ENCODE peak calls at places on chromosomes 2 and 18, in four cellular contexts. D, U, F and E are unnamed samples.

GRCh38 chr2:201668402-201668801 is 25.1 kb upstream of the TMEM237 start:
- DNase-seq in F (no peak), U (no peak), D (no peak), E (no peak)

GRCh38 chr2:128374711-128375413 is 56.2 kb upstream of the HS6ST1 start:
- DNase-seq in U (no peak), D (no peak), F (peak), E (no peak)

GRCh38 chr2:99504844-99505584 is 15.2 kb upstream of the REV1 start:
- DNase-seq in U (no peak), D (no peak), F (no peak), E (no peak)

GRCh38 chr2:219500135-219500534 is 1.4 kb downstream of the GMPPA start:
- DNase-seq in D (no peak), U (no peak), F (no peak), E (no peak)

GRCh38 chr2:18788590-18788989 is 199.2 kb upstream of the NT5C1B start:
- DNase-seq in U (peak), F (no peak), D (no peak), E (peak)

GRCh38 chr2:31383471-31384153 is 30.9 kb downstream of the XDH start:
- DNase-seq in D (no peak), F (no peak), U (no peak), E (no peak)

GRCh38 chr2:196183528-196184231 is 12.3 kb upstream of the STK17B start:
- DNase-seq in U (no peak), D (no peak), F (no peak), E (no peak)

GRCh38 chr2:223537669-223538601 is 64.2 kb downstream of the SCG2 start:
- DNase-seq in F (no peak), D (no peak), U (peak), E (no peak)

GRCh38 chr2:88606371-88607030 is 20.8 kb downstream of the EIF2AK3 start:
- DNase-seq in U (no peak), F (no peak), D (no peak), E (no peak)

GRCh38 chr2:221529177-221529942 is 42.7 kb downstream of the EPHA4 start:
- DNase-seq in F (no peak), U (no peak), D (no peak), E (no peak)

GRCh38 chr2:55419236-55419513 is 481 bp downstream of the CCDC88A start:
- DNase-seq in F (peak), D (no peak), U (peak), E (no peak)

GRCh38 chr2:219282375-219282774 is 3.2 kb downstream of the DNAJB2 start:
- DNase-seq in D (no peak), F (no peak), U (no peak), E (no peak)

GRCh38 chr2:54065411-54065810 is 50.0 kb upstream of the ACYP2 start:
- DNase-seq in F (no peak), U (no peak), D (no peak), E (peak)

GRCh38 chr2:146481629-146482028 is 1363.2 kb upstream of the ACVR2A start:
- DNase-seq in D (no peak), F (no peak), U (peak), E (peak)

GRCh38 chr18:74994502-74995403 is 214.2 kb downstream of the PTGR3 start:
- DNase-seq in U (peak), F (no peak), D (no peak), E (no peak)

GRCh38 chr2:178280261-178280852 is 86.0 kb downstream of the OSBPL6 start:
- DNase-seq in D (peak), U (peak), F (peak), E (no peak)

GRCh38 chr2:202221873-202222272 is 16.5 kb downstream of the SUMO1 start:
- DNase-seq in U (peak), F (no peak), D (no peak), E (no peak)

GRCh38 chr2:128466377-128467175 is 147.9 kb upstream of the HS6ST1 start:
- DNase-seq in D (no peak), U (no peak), F (peak), E (no peak)

GRCh38 chr2:43269074-43269572 is 42.7 kb upstream of the ZFP36L2 start:
- DNase-seq in F (no peak), U (peak), D (peak), E (peak)

GRCh38 chr2:232592687-232593407 is 40.6 kb upstream of the EFHD1 start:
- DNase-seq in F (peak), D (peak), U (peak), E (peak)

GRCh38 chr2:85823951-85824350 is 64.8 kb downstream of the ST3GAL5 start:
- DNase-seq in D (no peak), F (no peak), U (no peak), E (no peak)

GRCh38 chr2:108547606-108548005 is 13.3 kb downstream of the LIMS1 start:
- DNase-seq in D (no peak), F (no peak), U (no peak), E (no peak)

GRCh38 chr2:159285929-159286708 is at the start of gene WDSUB1:
- DNase-seq in F (peak), D (peak), U (peak), E (peak)

GRCh38 chr18:44589709-44590108 is 91.0 kb upstream of the SETBP1 start:
- DNase-seq in F (peak), U (peak), D (no peak), E (no peak)

GRCh38 chr18:7174359-7175107 is 56.4 kb upstream of the LRRC30 start:
- DNase-seq in D (no peak), U (peak), F (no peak), E (no peak)

GRCh38 chr2:149002378-149002890 is 36.1 kb upstream of the LYPD6B start:
- DNase-seq in F (no peak), U (no peak), D (peak), E (no peak)
- H3K4me3 ChIP-seq in F (no peak), U (no peak), D (no peak), E (no peak)

GRCh38 chr2:95296036-95296435 is 1.1 kb upstream of the KCNIP3 start:
- DNase-seq in D (no peak), U (no peak), F (peak), E (no peak)
- H3K4me3 ChIP-seq in D (no peak), U (no peak), F (no peak), E (no peak)

GRCh38 chr2:144523606-144524131 is 3.8 kb upstream of the ZEB2 start:
- DNase-seq in D (no peak), U (peak), F (no peak), E (no peak)
- H3K4me3 ChIP-seq in D (peak), U (peak), F (peak), E (peak)

GRCh38 chr2:239288951-239289481 is 111.8 kb downstream of the HDAC4 start:
- DNase-seq in F (no peak), D (no peak), U (no peak), E (no peak)
- H3K4me3 ChIP-seq in F (no peak), D (no peak), U (no peak), E (no peak)

GRCh38 chr18:48160622-48161021 is 230.2 kb upstream of the SMAD2 start:
- DNase-seq in U (no peak), D (no peak), F (no peak), E (no peak)
- H3K4me3 ChIP-seq in U (peak), D (no peak), F (no peak), E (peak)

DNA sequence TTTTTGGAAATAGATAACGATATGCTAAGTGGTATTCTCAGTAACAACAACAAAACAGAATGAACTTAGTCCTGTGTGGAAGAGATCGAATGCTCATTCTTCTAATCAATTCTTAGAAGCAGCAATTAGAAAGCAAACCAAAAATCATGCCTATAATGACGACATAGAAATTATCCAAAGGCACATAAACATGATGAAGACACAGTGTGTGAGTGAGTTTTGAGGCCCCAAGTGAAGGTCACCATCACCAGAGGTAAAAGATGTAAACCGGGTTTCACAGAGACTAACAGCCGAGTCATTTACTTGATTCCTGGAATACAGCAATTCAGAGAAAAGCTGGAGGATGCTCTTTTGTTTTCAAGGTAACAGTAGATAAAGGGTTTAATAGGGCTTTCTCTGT is 509.2 kb downstream of the TDRD15 start:
- DNase-seq in D (no peak), F (no peak), U (no peak), E (no peak)
- H3K4me3 ChIP-seq in D (no peak), F (no peak), U (no peak), E (no peak)

DNA sequence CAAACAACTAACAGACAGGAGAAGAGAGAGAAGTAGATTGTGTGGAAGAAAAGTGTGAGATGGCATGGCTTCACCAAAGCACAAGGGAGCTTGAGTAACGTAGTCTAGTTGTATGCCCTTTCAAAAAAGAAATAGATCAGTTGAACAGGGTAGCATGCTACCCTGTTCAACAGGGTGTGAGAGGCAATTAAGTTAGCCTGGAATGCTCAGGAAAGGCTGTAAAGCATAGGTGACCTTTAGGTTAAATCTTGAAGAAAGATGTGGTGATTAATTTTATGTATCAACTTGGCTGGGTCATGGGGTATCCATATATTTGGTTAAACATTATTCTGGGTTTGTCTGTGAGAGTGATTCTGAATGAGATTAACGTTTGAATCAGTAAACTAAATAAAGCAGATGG is 61.8 kb upstream of the ZC3H15 start:
- DNase-seq in U (no peak), D (no peak), F (no peak), E (no peak)
- H3K4me3 ChIP-seq in U (no peak), D (no peak), F (no peak), E (no peak)

GRCh38 chr2:216116418-216116817 is 7.3 kb downstream of the XRCC5 start:
- DNase-seq in F (no peak), U (no peak), D (no peak), E (no peak)

GRCh38 chr2:216113572-216113971 is 4.4 kb downstream of the XRCC5 start:
- DNase-seq in U (no peak), F (no peak), D (no peak), E (no peak)

GRCh38 chr2:216112926-216113325 is 3.8 kb downstream of the XRCC5 start:
- DNase-seq in U (no peak), F (no peak), D (no peak), E (no peak)

GRCh38 chr2:216114476-216115223 is 5.5 kb downstream of the XRCC5 start:
- DNase-seq in D (peak), F (peak), U (peak), E (peak)

DNA sequence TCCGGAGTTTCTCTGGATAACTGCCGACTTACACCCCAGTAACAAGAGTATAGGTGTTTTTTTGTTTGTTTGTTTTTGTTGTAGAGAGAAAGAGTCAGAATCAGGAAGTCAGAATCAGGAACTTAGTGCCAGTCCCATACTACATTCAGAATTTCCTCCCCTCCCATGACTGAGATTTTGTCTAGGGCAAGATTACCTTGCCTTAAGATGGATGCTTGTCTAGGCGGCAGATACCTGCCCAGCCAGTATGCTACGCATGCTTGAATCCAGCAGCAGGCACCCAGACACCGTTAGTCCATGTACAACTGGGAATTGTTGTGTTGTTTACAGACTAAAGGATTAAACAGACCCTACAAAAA is 6.1 kb downstream of the XRCC5 start:
- DNase-seq in D (no peak), F (no peak), U (peak), E (no peak)
- H3K4me3 ChIP-seq in D (peak), F (peak), U (peak), E (peak)

DNA sequence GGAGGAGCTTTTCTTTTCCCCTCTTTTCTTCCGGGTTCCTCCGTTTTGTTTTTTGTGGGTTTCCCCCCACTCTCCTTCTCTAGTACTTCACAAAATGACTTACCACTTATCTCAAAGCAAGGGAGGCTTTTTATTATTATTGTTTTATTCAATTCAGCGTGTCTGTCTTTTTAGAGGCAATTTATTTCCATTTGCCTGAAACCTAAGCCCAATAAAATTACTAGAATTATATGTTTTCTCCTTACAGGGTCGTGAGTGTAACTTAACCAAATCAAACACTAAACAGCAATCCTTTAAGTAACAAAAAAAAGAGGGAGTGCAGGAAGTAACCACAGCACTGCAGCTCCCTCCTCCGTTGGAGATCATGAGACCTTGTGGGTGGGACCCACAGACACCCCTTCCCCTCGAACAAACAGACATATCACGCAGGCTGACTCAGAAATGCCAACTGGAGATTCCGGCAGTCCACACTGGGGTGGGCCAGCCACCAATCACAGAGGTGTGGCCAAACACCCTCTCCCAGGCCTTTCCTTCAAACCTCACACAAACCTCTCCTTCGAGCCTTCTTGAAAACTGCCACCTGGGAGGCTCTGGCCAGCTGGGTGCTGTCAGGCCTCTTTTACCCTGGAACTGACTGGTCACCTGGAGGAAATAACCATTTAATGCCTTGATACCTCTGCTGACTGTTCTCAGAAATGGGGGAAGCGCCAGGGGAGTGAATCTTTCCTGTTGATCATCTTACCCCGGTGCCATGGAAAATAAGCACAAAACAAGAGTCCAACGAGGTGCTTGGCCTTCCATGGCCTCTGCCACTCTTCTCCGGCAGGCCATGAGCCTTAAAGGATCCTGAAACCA is 207.1 kb upstream of the SMAD2 start:
- DNase-seq in U (no peak), F (no peak), D (no peak), E (peak)
- H3K4me3 ChIP-seq in U (no peak), F (no peak), D (peak), E (peak)

GRCh38 chr2:71072492-71072891 is 4.0 kb downstream of the NAGK start:
- DNase-seq in U (no peak), F (no peak), D (no peak), E (no peak)
- H3K4me3 ChIP-seq in U (no peak), F (no peak), D (no peak), E (no peak)